ENCODE peak calls at places on chromosome 1, in nine cellular contexts. S is stimulated activated CD4-positive, alpha-beta T cell treated with anti-CD3 and anti-CD28 coated beads, Interleukin-12 subunit alpha, Interleukin-12 subunit beta, amount 100 ng/mL, for 24 hours; Y is nucleus accumbens; M is HTR-8/SVneo; N is kidney tubule cell; A is H4; P is posterior vena cava; U is lower leg skin; R is GM10248. B is an unnamed sample.
A peak's percentile ranks its signal among the peaks of the same experiment; 100 is the strongest.

GRCh38 chr1:86296305-86297205 is 99.6 kb downstream of the ODF2L start:
- DNase-seq in S (no peak), Y (no peak), M (no peak), N (peak; percentile 14), A (no peak), P (no peak), U (no peak), R (no peak), B (no peak)

GRCh38 chr1:15919316-15919715 is 56.6 kb downstream of the ZBTB17 start:
- DNase-seq in S (peak; percentile 43), Y (no peak), M (peak; percentile 53), N (peak; percentile 72), A (peak; percentile 65), P (no peak), U (no peak), R (peak; percentile 71), B (no peak)

GRCh38 chr1:54239041-54239410 is 39.1 kb downstream of the MRPL37 start:
- DNase-seq in S (no peak), Y (no peak), M (no peak), N (no peak), A (no peak), P (no peak), U (no peak), R (no peak), B (no peak)

GRCh38 chr1:206482611-206483010 is 12.3 kb downstream of the IKBKE start:
- DNase-seq in S (no peak), Y (no peak), M (no peak), N (no peak), A (no peak), P (no peak), U (peak; percentile 68), R (no peak), B (no peak)

GRCh38 chr1:76023669-76024407 is 50.7 kb upstream of the ST6GALNAC3 start:
- DNase-seq in S (no peak), Y (no peak), M (no peak), N (peak; percentile 52), A (peak; percentile 28), P (no peak), U (no peak), R (no peak), B (no peak)

GRCh38 chr1:61270761-61271411 is 188.5 kb downstream of the NFIA start:
- DNase-seq in S (no peak), Y (no peak), M (no peak), N (no peak), A (no peak), P (no peak), U (no peak), R (no peak), B (no peak)

GRCh38 chr1:116538527-116538926 is 32.3 kb downstream of the CD58 start:
- DNase-seq in S (no peak), Y (no peak), M (no peak), N (peak; percentile 80), A (peak; percentile 5), P (no peak), U (no peak), R (no peak), B (no peak)

GRCh38 chr1:116826818-116827606 is 72.8 kb downstream of the CD2 start:
- DNase-seq in S (peak; percentile 53), Y (no peak), M (peak; percentile 28), N (peak; percentile 94), A (peak; percentile 9), P (no peak), U (no peak), R (peak; percentile 80), B (no peak)

GRCh38 chr1:198359024-198359653 is 181.3 kb downstream of the ATP6V1G3 start:
- DNase-seq in S (no peak), Y (no peak), M (no peak), N (peak; percentile 15), A (no peak), P (no peak), U (no peak), R (no peak), B (no peak)

GRCh38 chr1:78222225-78222961 is 176.6 kb downstream of the GIPC2 start:
- DNase-seq in S (no peak), Y (no peak), M (no peak), N (no peak), A (no peak), P (no peak), U (no peak), R (no peak), B (no peak)

GRCh38 chr1:175543447-175543846 is 199.9 kb downstream of the TNR start:
- DNase-seq in S (no peak), Y (no peak), M (no peak), N (no peak), A (no peak), P (no peak), U (no peak), R (no peak), B (no peak)

GRCh38 chr1:201656670-201657032 is 117.7 kb downstream of the NAV1 start:
- DNase-seq in S (no peak), Y (no peak), M (no peak), N (no peak), A (peak; percentile 43), P (no peak), U (no peak), R (no peak), B (no peak)

GRCh38 chr1:100414693-100415092 is 62.4 kb downstream of the CDC14A start:
- DNase-seq in S (no peak), Y (no peak), M (no peak), N (no peak), A (no peak), P (no peak), U (no peak), R (no peak), B (no peak)

GRCh38 chr1:200468264-200469001 is 58.6 kb upstream of the ZNF281 start:
- DNase-seq in S (no peak), Y (no peak), M (no peak), N (peak; percentile 59), A (no peak), P (no peak), U (no peak), R (no peak), B (no peak)

GRCh38 chr1:53306168-53306567 is 21.7 kb downstream of the LRP8 start:
- DNase-seq in S (no peak), Y (no peak), M (no peak), N (peak; percentile 4), A (no peak), P (no peak), U (no peak), R (no peak), B (no peak)

GRCh38 chr1:220775238-220775853 is 11.4 kb upstream of the MTARC1 start:
- DNase-seq in S (no peak), Y (no peak), M (peak; percentile 34), N (peak; percentile 38), A (no peak), P (no peak), U (no peak), R (peak; percentile 44), B (peak; percentile 57)

GRCh38 chr1:190168116-190168515 is 309.5 kb downstream of the BRINP3 start:
- DNase-seq in S (no peak), Y (no peak), M (peak; percentile 10), N (peak; percentile 77), A (no peak), P (no peak), U (no peak), R (no peak), B (no peak)

GRCh38 chr1:17919525-17920439 is 164.6 kb downstream of the ACTL8 start:
- DNase-seq in S (no peak), Y (no peak), M (peak; percentile 34), N (peak; percentile 35), A (no peak), P (no peak), U (no peak), R (no peak), B (peak; percentile 73)

GRCh38 chr1:210597555-210598134 is 268.9 kb downstream of the HHAT start:
- DNase-seq in S (no peak), Y (no peak), M (peak; percentile 61), N (peak; percentile 97), A (peak; percentile 96), P (no peak), U (no peak), R (no peak), B (no peak)

GRCh38 chr1:103516693-103517092 is 8.8 kb upstream of the RNPC3 start:
- DNase-seq in S (no peak), Y (no peak), M (no peak), N (peak; percentile 73), A (no peak), P (no peak), U (no peak), R (no peak), B (no peak)

GRCh38 chr1:157703981-157704380 is 3.4 kb upstream of the FCRL3 start:
- DNase-seq in S (no peak), Y (no peak), M (no peak), N (no peak), A (no peak), P (no peak), U (no peak), R (no peak), B (no peak)

GRCh38 chr1:209552406-209553264 is 30.9 kb upstream of the CAMK1G start:
- DNase-seq in S (no peak), Y (no peak), M (no peak), N (peak; percentile 47), A (no peak), P (no peak), U (no peak), R (no peak), B (no peak)

GRCh38 chr1:77489910-77490309 is 192.5 kb downstream of the ZZZ3 start:
- DNase-seq in S (no peak), Y (no peak), M (no peak), N (peak; percentile 38), A (no peak), P (no peak), U (no peak), R (no peak), B (no peak)

GRCh38 chr1:44354268-44354839 is 703 bp downstream of the ERI3 start:
- DNase-seq in S (no peak), Y (no peak), M (no peak), N (no peak), A (no peak), P (no peak), U (peak; percentile 19), R (no peak), B (no peak)

GRCh38 chr1:30615816-30616590 is 107.4 kb downstream of the MATN1 start:
- DNase-seq in S (no peak), Y (no peak), M (no peak), N (no peak), A (no peak), P (no peak), U (no peak), R (no peak), B (peak; percentile 36)

GRCh38 chr1:8031176-8031785 is 5.2 kb upstream of the ERRFI1 start:
- DNase-seq in S (no peak), Y (no peak), M (no peak), N (peak; percentile 64), A (no peak), P (no peak), U (no peak), R (no peak), B (no peak)

GRCh38 chr1:80054129-80054528 is 1047.6 kb upstream of the ADGRL4 start:
- DNase-seq in S (no peak), Y (no peak), M (no peak), N (peak; percentile 90), A (peak; percentile 96), P (no peak), U (no peak), R (no peak), B (no peak)

GRCh38 chr1:117077267-117077666 is 17.1 kb downstream of the TTF2 start:
- DNase-seq in S (peak; percentile 37), Y (peak; percentile 1), M (no peak), N (peak; percentile 98), A (no peak), P (no peak), U (no peak), R (no peak), B (no peak)